ENCODE peak calls at places on chromosomes 16 and 17, in six cellular contexts. B is H1, Z is sigmoid colon, T is HCT116, M is Panc1, J is GM12878. L is an unnamed sample.

GRCh38 chr16:86630471-86630870 is 52.1 kb downstream of the FOXL1 start:
- DNase-seq in M (no peak), J (no peak), T (no peak), B (no peak), Z (no peak), L (no peak)

GRCh38 chr16:56625943-56626654 is 518 bp downstream of the MT1E start:
- DNase-seq in M (no peak), J (no peak), T (no peak), B (no peak), Z (peak; percentile 91), L (peak; percentile 36)

GRCh38 chr17:45149037-45149668 is 878 bp downstream of the HEXIM1 start:
- DNase-seq in B (peak; percentile 88), J (no peak), M (no peak), Z (peak; percentile 95), T (peak; percentile 64), L (peak; percentile 93)

GRCh38 chr17:2710804-2711607 is 558 bp downstream of the CLUH start:
- DNase-seq in M (no peak), Z (peak; percentile 71), J (no peak), B (no peak), T (no peak), L (no peak)

GRCh38 chr17:42163113-42163512 is 8.3 kb upstream of the RAB5C start:
- DNase-seq in B (peak; percentile 94), T (peak; percentile 18), M (no peak), Z (no peak), J (no peak), L (no peak)

GRCh38 chr17:72359811-72360210 is 239.0 kb downstream of the SOX9 start:
- DNase-seq in B (no peak), Z (no peak), M (no peak), J (no peak), T (no peak), L (no peak)

GRCh38 chr17:9199474-9200196 is 178.3 kb downstream of the NTN1 start:
- DNase-seq in Z (no peak), M (no peak), J (no peak), T (no peak), B (no peak), L (no peak)

GRCh38 chr16:53864819-53865491 is 161.0 kb downstream of the FTO start:
- DNase-seq in J (no peak), B (no peak), Z (no peak), M (no peak), T (peak; percentile 58), L (no peak)

GRCh38 chr16:67242138-67242730 is 5.0 kb downstream of the FHOD1 start:
- DNase-seq in J (no peak), M (no peak), B (no peak), T (no peak), Z (no peak), L (peak; percentile 49)

GRCh38 chr16:84477661-84478060 is 26.8 kb downstream of the MEAK7 start:
- DNase-seq in T (no peak), B (peak; percentile 10), J (no peak), Z (no peak), M (no peak), L (no peak)

GRCh38 chr17:1089915-1090314 is 89.9 kb downstream of the ABR start:
- DNase-seq in T (no peak), M (no peak), J (no peak), Z (no peak), B (no peak), L (peak; percentile 90)

GRCh38 chr16:68289621-68290329 is 21.0 kb downstream of the SLC7A6OS start:
- DNase-seq in B (no peak), J (peak; percentile 77), T (no peak), Z (no peak), M (no peak), L (no peak)

GRCh38 chr17:36500745-36501225 is 14.3 kb downstream of the ZNHIT3 start:
- DNase-seq in T (no peak), Z (peak; percentile 63), J (no peak), M (no peak), B (no peak), L (no peak)

GRCh38 chr17:13197586-13197985 is 179.8 kb upstream of the ELAC2 start:
- DNase-seq in J (no peak), T (no peak), M (no peak), B (no peak), Z (no peak), L (no peak)

GRCh38 chr16:59665618-59666220 is 931.6 kb upstream of the GOT2 start:
- DNase-seq in T (no peak), J (no peak), Z (no peak), M (no peak), B (no peak), L (no peak)

GRCh38 chr17:5832886-5833285 is 237.3 kb upstream of the WSCD1 start:
- DNase-seq in M (peak; percentile 86), B (no peak), J (no peak), Z (no peak), T (peak; percentile 58), L (no peak)

GRCh38 chr17:44038604-44039007 is 23.8 kb upstream of the TMEM101 start:
- DNase-seq in J (no peak), B (no peak), Z (no peak), T (no peak), M (no peak), L (no peak)

GRCh38 chr16:88430524-88431446 is 22.3 kb upstream of the ZFPM1 start:
- DNase-seq in M (no peak), Z (no peak), J (no peak), B (peak; percentile 74), T (no peak), L (peak; percentile 31)

GRCh38 chr16:88455610-88456355 is 2.7 kb downstream of the ZFPM1 start:
- DNase-seq in T (peak; percentile 56), Z (no peak), J (peak; percentile 81), M (no peak), B (peak; percentile 67), L (peak; percentile 90)

GRCh38 chr16:54280751-54281150 is 5.8 kb downstream of the IRX3 start:
- DNase-seq in Z (no peak), M (no peak), J (no peak), T (peak; percentile 13), B (no peak), L (no peak)

GRCh38 chr17:45828171-45829133 is 16.2 kb upstream of the SPPL2C start:
- DNase-seq in M (no peak), B (no peak), Z (no peak), J (no peak), T (no peak), L (no peak)

GRCh38 chr16:8798535-8799157 is 1.0 kb downstream of the PMM2 start:
- DNase-seq in M (no peak), J (no peak), B (no peak), Z (no peak), T (no peak), L (no peak)

GRCh38 chr17:49994085-49995054 is 654 bp downstream of the DLX3 start:
- DNase-seq in J (no peak), M (no peak), T (no peak), B (peak; percentile 80), Z (no peak), L (peak; percentile 76)

GRCh38 chr16:455453-455852 is 30.0 kb downstream of the RAB11FIP3 start:
- DNase-seq in J (no peak), M (no peak), T (no peak), Z (no peak), B (no peak), L (no peak)

GRCh38 chr16:454397-454940 is 29.0 kb downstream of the RAB11FIP3 start:
- DNase-seq in T (no peak), J (no peak), Z (no peak), M (no peak), B (no peak), L (no peak)

GRCh38 chr16:457732-458400 is 32.4 kb downstream of the RAB11FIP3 start:
- DNase-seq in M (no peak), J (no peak), T (no peak), B (no peak), Z (no peak), L (no peak)

GRCh38 chr16:459761-460160 is 34.3 kb downstream of the RAB11FIP3 start:
- DNase-seq in Z (no peak), M (no peak), B (no peak), T (no peak), J (no peak), L (no peak)

GRCh38 chr16:456891-457483 is 31.5 kb downstream of the RAB11FIP3 start:
- DNase-seq in J (no peak), B (no peak), Z (no peak), M (no peak), T (no peak), L (no peak)
- H3K27ac ChIP-seq in J (no peak overlapping the region), B (no peak overlapping the region), Z (peak overlapping the region; percentile 67), M (no peak overlapping the region), T (no peak overlapping the region), L (peak overlapping the region; percentile 87)

GRCh38 chr17:47231334-47231733 is 22.2 kb downstream of the MYL4 start:
- DNase-seq in J (peak; percentile 30), Z (no peak), B (no peak), M (no peak), T (no peak), L (no peak)

GRCh38 chr17:47227862-47228261 is 18.7 kb downstream of the MYL4 start:
- DNase-seq in T (no peak), B (no peak), Z (no peak), J (no peak), M (no peak), L (no peak)

GRCh38 chr17:47230864-47231263 is 21.7 kb downstream of the MYL4 start:
- DNase-seq in M (no peak), J (peak; percentile 24), B (no peak), Z (no peak), T (no peak), L (no peak)

GRCh38 chr17:47231866-47232265 is 21.8 kb upstream of the ITGB3 start:
- DNase-seq in M (no peak), Z (no peak), B (no peak), J (no peak), T (no peak), L (no peak)

GRCh38 chr17:47229535-47230443 is 20.6 kb downstream of the MYL4 start:
- DNase-seq in Z (peak; percentile 96), B (peak; percentile 83), M (peak; percentile 91), J (peak; percentile 75), T (peak; percentile 90), L (no peak)
- TF ChIP-seq CTCF in Z (peak; percentile 99), B (peak; percentile 96), M (peak; percentile 97), J (peak; percentile 100), T (peak; percentile 100), L (peak; percentile 92)

DNA sequence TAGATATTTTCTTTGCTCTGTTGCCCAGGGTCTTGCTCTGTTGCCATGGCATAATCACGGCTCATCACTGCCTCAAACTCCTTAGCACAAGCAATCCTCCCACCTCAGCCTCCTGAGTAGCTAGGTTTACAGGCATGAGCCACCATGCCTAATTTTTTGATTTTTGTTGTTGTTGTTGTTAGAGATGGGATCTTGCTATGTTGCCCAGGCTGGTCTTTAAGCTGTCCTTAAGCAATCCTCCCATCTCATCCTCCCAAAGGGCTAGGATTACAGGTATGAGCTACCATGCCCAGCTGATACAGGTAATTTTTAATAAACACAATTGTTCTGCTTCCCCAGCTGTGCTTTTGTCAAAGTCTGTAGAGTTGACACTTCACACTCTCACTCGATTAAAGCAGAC is 159.3 kb downstream of the PARN start:
- DNase-seq in J (no peak), T (no peak), M (no peak), Z (no peak), B (no peak), L (no peak)
- TF ChIP-seq POLR2AphosphoS5 in J (no peak), T (no peak), M (no peak), Z (no peak), B (no peak), L (no peak)

DNA sequence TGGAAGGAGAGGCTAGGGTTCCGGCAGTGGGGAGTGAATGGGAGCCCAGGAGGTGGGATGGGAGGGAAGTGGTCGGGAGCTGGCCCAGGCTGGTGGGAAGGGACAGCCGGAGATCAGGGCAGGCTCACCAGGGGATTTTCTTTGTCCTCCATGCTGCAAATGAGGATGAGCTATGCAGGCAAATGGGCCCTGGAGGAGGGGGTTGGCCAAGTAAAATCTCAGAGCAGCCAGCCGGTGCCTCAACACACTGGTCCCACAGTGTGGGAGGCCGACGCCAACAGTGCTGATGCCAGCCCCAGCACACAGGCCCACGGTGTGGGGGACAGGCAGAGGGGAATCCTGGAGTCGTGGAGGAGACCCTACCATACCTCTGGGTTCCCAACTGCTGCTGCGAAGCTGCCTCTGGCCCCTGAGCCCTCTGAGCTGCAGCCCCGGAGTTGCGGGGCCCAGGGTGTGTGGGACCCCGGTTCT is 4.0 kb upstream of the NDRG4 start:
- DNase-seq in T (no peak), B (no peak), Z (no peak), M (no peak), J (no peak), L (no peak)
- H3K27ac ChIP-seq in T (no peak overlapping the region), B (peak overlapping the region; percentile 82), Z (peak overlapping the region; percentile 60), M (no peak overlapping the region), J (no peak overlapping the region), L (no peak overlapping the region)